ENCODE peak calls at places on chromosomes 4 and X, in nine cellular contexts. L is body of pancreas, Y is fibroblast of lung, G is kidney, P is upper lobe of left lung, A is SK-N-MC, S is tibial nerve, O is pancreas, C is ovary. F is an unnamed sample. For H3K36me3 and H3K9me3, the result is how much of the 10 kb centered on the place peaks cover.

GRCh38 chr4:166421556-166422156 is 548.6 kb downstream of the TLL1 start:
- DNase-seq in L (no peak), Y (peak), G (no peak), P (no peak), A (no peak), S (no peak), O (no peak), C (no peak), F (no peak)

GRCh38 chr4:107740950-107741701 is 21.1 kb upstream of the PAPSS1 start:
- DNase-seq in L (peak), Y (peak), G (peak), P (no peak), A (no peak), S (peak), O (peak), C (peak), F (peak)

GRCh38 chrX:103791826-103792458 is 15.3 kb downstream of the PLP1 start:
- DNase-seq in L (no peak), Y (no peak), G (no peak), P (no peak), A (no peak), S (no peak), O (no peak), C (no peak), F (no peak)

GRCh38 chrX:15864629-15865028 is 10.0 kb upstream of the AP1S2 start:
- DNase-seq in L (no peak), Y (no peak), G (no peak), P (no peak), A (no peak), S (no peak), O (no peak), C (no peak), F (no peak)

GRCh38 chr4:72312032-72312650 is 256.9 kb downstream of the ADAMTS3 start:
- DNase-seq in L (peak), Y (peak), G (peak), P (peak), A (no peak), S (peak), O (peak), C (peak), F (peak)

GRCh38 chr4:134320048-134320447 is 118.5 kb upstream of the PABPC4L start:
- DNase-seq in L (no peak), Y (no peak), G (no peak), P (no peak), A (no peak), S (no peak), O (no peak), C (no peak), F (no peak)

GRCh38 chr4:111849726-111850284 is 295.4 kb upstream of the FAM241A start:
- DNase-seq in L (no peak), Y (no peak), G (no peak), P (no peak), A (no peak), S (no peak), O (no peak), C (no peak), F (no peak)

GRCh38 chrX:130171446-130172126 is at the start of gene RAB33A:
- DNase-seq in L (no peak), Y (peak), G (peak), P (no peak), A (no peak), S (no peak), O (no peak), C (peak), F (peak)

GRCh38 chr4:127632420-127633403 is at the start of gene INTU:
- DNase-seq in L (peak), Y (peak), G (peak), P (peak), A (peak), S (peak), O (peak), C (peak), F (peak)

GRCh38 chr4:116122131-116122530 is 963.2 kb downstream of the TRAM1L1 start:
- DNase-seq in L (no peak), Y (no peak), G (no peak), P (no peak), A (no peak), S (no peak), O (no peak), C (no peak), F (no peak)

GRCh38 chr4:76306882-76307669 is 543 bp downstream of the STBD1 start:
- DNase-seq in L (peak), Y (peak), G (peak), P (peak), A (no peak), S (no peak), O (peak), C (peak), F (peak)

GRCh38 chrX:50327235-50327634 is 122.7 kb downstream of the CCNB3 start:
- DNase-seq in L (no peak), Y (no peak), G (no peak), P (no peak), A (no peak), S (no peak), O (no peak), C (no peak), F (no peak)

GRCh38 chrX:53290441-53291041 is 9.2 kb upstream of the IQSEC2 start:
- DNase-seq in L (no peak), Y (no peak), G (peak), P (no peak), A (no peak), S (no peak), O (no peak), C (no peak), F (no peak)

GRCh38 chr4:30721353-30722091 is 1.4 kb downstream of the PCDH7 start:
- DNase-seq in L (no peak), Y (peak), G (peak), P (no peak), A (no peak), S (no peak), O (peak), C (peak), F (peak)

GRCh38 chr4:184384056-184384809 is 90.1 kb downstream of the IRF2 start:
- DNase-seq in L (peak), Y (peak), G (peak), P (peak), A (no peak), S (no peak), O (peak), C (no peak), F (peak)

GRCh38 chr4:48162162-48162561 is 28.1 kb upstream of the TXK start:
- DNase-seq in L (no peak), Y (no peak), G (no peak), P (no peak), A (no peak), S (no peak), O (no peak), C (no peak), F (no peak)

GRCh38 chrX:5957506-5957905 is 271.2 kb downstream of the NLGN4X start:
- DNase-seq in L (no peak), Y (no peak), G (no peak), P (no peak), A (no peak), S (no peak), O (no peak), C (no peak), F (no peak)

GRCh38 chr4:176376032-176376614 is 56.4 kb downstream of the SPCS3 start:
- DNase-seq in L (no peak), Y (peak), G (no peak), P (no peak), A (no peak), S (no peak), O (no peak), C (no peak), F (no peak)

GRCh38 chr4:176002007-176002623 is 63.5 kb upstream of the WDR17 start:
- DNase-seq in L (peak), Y (peak), G (peak), P (peak), A (no peak), S (no peak), O (peak), C (no peak), F (peak)

GRCh38 chr4:39044947-39045734 is 12.9 kb upstream of the TMEM156 start:
- DNase-seq in L (peak), Y (no peak), G (no peak), P (no peak), A (no peak), S (no peak), O (peak), C (no peak), F (peak)

GRCh38 chr4:113758361-113758760 is 3.2 kb downstream of the CAMK2D start:
- DNase-seq in L (no peak), Y (no peak), G (no peak), P (no peak), A (no peak), S (no peak), O (no peak), C (no peak), F (no peak)

GRCh38 chr4:107950746-107951540 is 19.6 kb downstream of the CYP2U1 start:
- DNase-seq in L (no peak), Y (no peak), G (no peak), P (no peak), A (no peak), S (no peak), O (no peak), C (no peak), F (no peak)

GRCh38 chrX:131704136-131704695 is 160.3 kb downstream of the OR13H1 start:
- DNase-seq in L (no peak), Y (no peak), G (peak), P (peak), A (peak), S (no peak), O (peak), C (peak), F (peak)

GRCh38 chr4:53653484-53654053 is 62.3 kb upstream of the LNX1 start:
- DNase-seq in L (peak), Y (peak), G (peak), P (peak), A (no peak), S (no peak), O (peak), C (peak), F (no peak)

GRCh38 chrX:39309721-39310152 is 508.5 kb downstream of the MID1IP1 start:
- DNase-seq in L (no peak), Y (no peak), G (no peak), P (no peak), A (no peak), S (no peak), O (no peak), C (peak), F (no peak)

GRCh38 chr4:146945556-146946374 is at the start of gene TTC29:
- DNase-seq in L (peak), Y (peak), G (peak), P (peak), A (no peak), S (peak), O (peak), C (peak), F (peak)

GRCh38 chr4:10157478-10158354 is 41.1 kb upstream of the WDR1 start:
- DNase-seq in L (peak), Y (peak), G (no peak), P (peak), A (no peak), S (peak), O (peak), C (peak), F (peak)

GRCh38 chr4:8728536-8729407 is 136.2 kb downstream of the CPZ start:
- DNase-seq in L (no peak), Y (no peak), G (peak), P (peak), A (no peak), S (no peak), O (peak), C (no peak), F (peak)

GRCh38 chrX:9604111-9604907 is 139.5 kb downstream of the TBL1X start:
- DNase-seq in L (peak), Y (no peak), G (peak), P (no peak), A (no peak), S (peak), O (peak), C (peak), F (no peak)

GRCh38 chr4:122703868-122704267 is 28.6 kb upstream of the BBS12 start:
- DNase-seq in L (no peak), Y (no peak), G (no peak), P (no peak), A (no peak), S (no peak), O (no peak), C (no peak), F (no peak)

GRCh38 chr4:182380701-182381295 is 137.6 kb downstream of the TENM3 start:
- DNase-seq in L (no peak), Y (peak), G (no peak), P (no peak), A (no peak), S (no peak), O (no peak), C (no peak), F (no peak)

GRCh38 chr4:71941001-71941400 is 90.8 kb upstream of the NPFFR2 start:
- DNase-seq in L (peak), Y (no peak), G (no peak), P (no peak), A (no peak), S (no peak), O (no peak), C (no peak), F (no peak)

GRCh38 chr4:181524455-181524854 is 718.7 kb upstream of the TENM3 start:
- DNase-seq in L (no peak), Y (no peak), G (no peak), P (no peak), A (no peak), S (no peak), O (no peak), C (no peak), F (no peak)

GRCh38 chr4:62075082-62075481 is 875.0 kb downstream of the ADGRL3 start:
- DNase-seq in L (no peak), Y (no peak), G (peak), P (no peak), A (no peak), S (no peak), O (no peak), C (no peak), F (no peak)

DNA sequence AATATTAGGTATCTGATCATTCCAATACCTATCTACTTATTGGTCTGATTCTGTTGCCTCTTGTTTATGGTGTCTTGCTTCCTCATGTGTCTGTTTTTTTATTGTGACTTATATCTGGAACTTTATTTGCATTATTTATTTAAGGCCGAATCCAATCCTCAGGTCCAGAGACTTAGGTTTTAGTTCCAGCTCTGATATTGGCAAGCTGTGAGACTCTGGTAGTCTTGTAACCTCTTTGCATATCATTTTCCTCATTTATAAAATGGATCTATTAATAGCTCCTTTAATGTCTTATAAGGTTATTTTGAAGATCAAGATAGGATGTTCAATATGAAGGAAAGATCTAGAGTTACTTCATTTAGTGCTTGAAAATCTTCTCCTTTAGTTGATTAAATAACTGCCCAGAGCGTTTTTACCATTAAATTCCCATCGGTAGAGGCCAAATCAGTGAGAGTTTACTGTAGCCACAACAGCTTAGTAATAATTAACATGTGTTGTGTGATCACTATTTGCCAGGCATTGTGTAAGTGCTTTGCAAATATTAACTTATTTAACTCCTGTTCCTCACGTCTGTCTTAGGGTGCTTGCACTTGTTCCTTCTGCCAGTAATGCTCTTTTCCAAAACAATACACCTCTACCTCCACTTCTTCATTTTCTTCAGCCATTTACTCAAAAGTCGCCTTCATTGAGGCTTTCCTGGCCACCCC is 82.2 kb downstream of the CC2D2A start:
- DNase-seq in L (peak), Y (no peak), G (no peak), P (no peak), A (no peak), S (no peak), O (no peak), C (no peak), F (no peak)
- H3K27ac ChIP-seq in L (peak), Y (no peak), G (peak), P (peak), A (no peak), S (no peak), O (peak), C (no peak), F (no peak)

GRCh38 chr4:168241953-168242352 is 76.6 kb downstream of the DDX60 start:
- DNase-seq in L (no peak), Y (no peak), G (no peak), P (no peak), A (no peak), S (no peak), O (no peak), C (no peak), F (no peak)
- H3K36me3 ChIP-seq in L (under half), Y (under half), G (under half), P (under half), A (under half), S (under half), O (under half), C (under half), F (under half)

DNA sequence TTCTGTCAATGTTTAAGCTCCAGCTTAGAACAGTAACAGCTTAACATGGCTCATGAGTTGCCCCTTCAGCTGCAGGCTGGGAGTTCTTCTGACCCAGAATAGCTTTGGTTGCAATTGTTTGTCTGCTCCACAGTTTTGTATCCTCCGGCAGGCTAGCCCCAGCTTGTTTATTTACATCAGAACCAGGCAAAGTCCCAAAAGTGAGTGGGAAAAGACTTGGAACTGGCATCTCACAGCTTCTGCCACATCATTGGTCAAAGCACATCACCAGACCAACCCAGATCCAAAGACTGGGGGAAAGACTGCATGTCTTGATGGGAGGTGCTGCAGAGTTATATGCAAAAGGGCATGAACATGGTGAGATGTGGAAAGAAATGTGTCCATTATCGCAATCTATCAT is 231.2 kb upstream of the CPEB2 start:
- DNase-seq in L (no peak), Y (peak), G (no peak), P (no peak), A (no peak), S (no peak), O (no peak), C (no peak), F (no peak)
- H3K9me3 ChIP-seq in L (under half), Y (under half), G (under half), P (under half), A (under half), S (under half), O (under half), C (under half), F (under half)

GRCh38 chrX:66676413-66676812 is 37.5 kb upstream of the EDA2R start:
- DNase-seq in L (no peak), Y (no peak), G (no peak), P (no peak), A (no peak), S (no peak), O (no peak), C (no peak), F (no peak)
- H3K27ac ChIP-seq in L (no peak), Y (peak), G (no peak), P (no peak), A (peak), S (no peak), O (no peak), C (no peak), F (no peak)

GRCh38 chrX:24763989-24764388 is 70.3 kb downstream of the POLA1 start:
- DNase-seq in L (no peak), Y (no peak), G (no peak), P (no peak), A (no peak), S (no peak), O (no peak), C (no peak), F (no peak)

GRCh38 chrX:24768556-24768955 is 74.8 kb downstream of the POLA1 start:
- DNase-seq in L (no peak), Y (no peak), G (no peak), P (no peak), A (peak), S (no peak), O (no peak), C (no peak), F (no peak)

DNA sequence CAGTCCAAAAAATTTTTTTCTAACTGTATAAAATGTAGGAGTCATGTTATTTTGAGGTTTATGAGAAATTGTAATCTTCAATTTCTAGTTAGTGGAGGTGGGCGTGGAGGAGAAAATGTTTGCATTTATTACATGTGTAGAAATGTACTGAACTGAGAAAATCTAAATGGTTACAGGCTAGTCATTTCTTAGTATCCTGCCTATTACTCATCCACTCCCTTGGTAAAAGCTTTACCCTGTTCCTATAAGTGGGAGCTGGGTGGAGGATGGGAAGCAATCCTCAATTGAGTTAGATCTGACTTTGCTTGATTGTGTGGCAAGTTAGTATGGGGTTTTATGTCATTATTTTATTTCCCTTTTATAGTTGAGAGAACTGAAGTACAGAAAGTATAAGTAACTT is 73.8 kb downstream of the POLA1 start:
- DNase-seq in L (no peak), Y (no peak), G (no peak), P (no peak), A (no peak), S (no peak), O (no peak), C (no peak), F (no peak)
- H3K36me3 ChIP-seq in L (under half), Y (under half), G (under half), P (under half), A (under half), S (under half), O (under half), C (under half), F (under half)

GRCh38 chr4:304987-305680 is at the start of gene ZNF732:
- DNase-seq in L (peak), Y (peak), G (no peak), P (no peak), A (no peak), S (no peak), O (peak), C (peak), F (no peak)
- H3K9me3 ChIP-seq in L (under half), Y (under half), G (under half), P (under half), A (under half), S (under half), O (under half), C (under half), F (under half)

F was measured in sigmoid colon.